ENCODE peak calls at places on chromosome 21, in four cellular contexts. D is endothelial cell of umbilical vein; J is CD8-positive, alpha-beta T cell; Q is colonic mucosa. K is an unnamed sample. For H3K9me3 and H3K4me1, the result is how much of the 10 kb centered on the place peaks cover.

GRCh38 chr21:28885853-28886177 is 106.9 kb downstream of the LTN1 start:
- DNase-seq in D (no peak), J (no peak), Q (no peak), K (no peak)

GRCh38 chr21:34807881-34808568 is 139.2 kb downstream of the CLIC6 start:
- DNase-seq in D (peak), J (peak), Q (no peak), K (no peak)

GRCh38 chr21:34808569-34809204 is 139.9 kb downstream of the CLIC6 start:
- DNase-seq in D (peak), J (no peak), Q (no peak), K (no peak)

GRCh38 chr21:37006243-37006520 is 320 bp upstream of the RIPPLY3 start:
- DNase-seq in D (no peak), J (no peak), Q (no peak), K (no peak)

GRCh38 chr21:40047993-40048730 is 180.9 kb downstream of the PCP4 start:
- DNase-seq in D (no peak), J (no peak), Q (no peak), K (no peak)

GRCh38 chr21:46065215-46065992 is 32.5 kb upstream of the COL6A2 start:
- DNase-seq in D (no peak), J (peak), Q (no peak), K (no peak)

GRCh38 chr21:35100351-35100771 is 51.3 kb upstream of the RUNX1 start:
- DNase-seq in D (no peak), J (no peak), Q (no peak), K (no peak)

GRCh38 chr21:28851645-28852044 is 141.0 kb downstream of the LTN1 start:
- DNase-seq in D (no peak), J (no peak), Q (no peak), K (no peak)

GRCh38 chr21:37281993-37282392 is 14.9 kb upstream of the VPS26C start:
- DNase-seq in D (no peak), J (no peak), Q (no peak), K (no peak)

GRCh38 chr21:32578107-32578691 is 7.1 kb downstream of the TCP10L start:
- DNase-seq in D (peak), J (no peak), Q (peak), K (peak)

GRCh38 chr21:34889287-34889536 is 159.9 kb downstream of the RUNX1 start:
- DNase-seq in D (peak), J (no peak), Q (peak), K (peak)

GRCh38 chr21:43361127-43361492 is 65.8 kb downstream of the SIK1 start:
- DNase-seq in D (no peak), J (no peak), Q (no peak), K (no peak)

GRCh38 chr21:46667191-46667734 is 31.8 kb downstream of the PRMT2 start:
- DNase-seq in D (peak), J (no peak), Q (no peak), K (peak)

GRCh38 chr21:27841084-27841483 is 874.2 kb upstream of the ADAMTS5 start:
- DNase-seq in D (no peak), J (no peak), Q (no peak), K (no peak)

GRCh38 chr21:29287383-29287782 is 11.3 kb upstream of the BACH1 start:
- DNase-seq in D (peak), J (no peak), Q (no peak), K (no peak)

GRCh38 chr21:35829014-35829525 is 231.3 kb downstream of the SETD4 start:
- DNase-seq in D (no peak), J (no peak), Q (no peak), K (no peak)

GRCh38 chr21:30446969-30447368 is 6.9 kb downstream of the KRTAP15-1 start:
- DNase-seq in D (no peak), J (no peak), Q (no peak), K (no peak)

GRCh38 chr21:20004353-20004752 is 993.9 kb upstream of the NCAM2 start:
- DNase-seq in D (peak), J (no peak), Q (no peak), K (no peak)

GRCh38 chr21:34576043-34576466 is 38.9 kb downstream of the RCAN1 start:
- DNase-seq in D (no peak), J (no peak), Q (peak), K (no peak)

GRCh38 chr21:46027855-46028493 is 46.4 kb downstream of the COL6A1 start:
- DNase-seq in D (no peak), J (no peak), Q (no peak), K (no peak)

GRCh38 chr21:34513109-34513675 is 1.2 kb upstream of the KCNE1 start:
- DNase-seq in D (no peak), J (no peak), Q (no peak), K (no peak)

GRCh38 chr21:32604484-32604883 is 7.7 kb downstream of the CFAP298 start:
- DNase-seq in D (no peak), J (no peak), Q (no peak), K (no peak)

GRCh38 chr21:17775431-17776126 is 43.6 kb downstream of the C21orf91 start:
- DNase-seq in D (no peak), J (peak), Q (no peak), K (peak)

GRCh38 chr21:27403011-27403410 is 436.1 kb upstream of the ADAMTS5 start:
- DNase-seq in D (no peak), J (no peak), Q (no peak), K (no peak)

GRCh38 chr21:46325073-46325912 is 1.3 kb downstream of the PCNT start:
- DNase-seq in D (peak), J (peak), Q (peak), K (peak)

DNA sequence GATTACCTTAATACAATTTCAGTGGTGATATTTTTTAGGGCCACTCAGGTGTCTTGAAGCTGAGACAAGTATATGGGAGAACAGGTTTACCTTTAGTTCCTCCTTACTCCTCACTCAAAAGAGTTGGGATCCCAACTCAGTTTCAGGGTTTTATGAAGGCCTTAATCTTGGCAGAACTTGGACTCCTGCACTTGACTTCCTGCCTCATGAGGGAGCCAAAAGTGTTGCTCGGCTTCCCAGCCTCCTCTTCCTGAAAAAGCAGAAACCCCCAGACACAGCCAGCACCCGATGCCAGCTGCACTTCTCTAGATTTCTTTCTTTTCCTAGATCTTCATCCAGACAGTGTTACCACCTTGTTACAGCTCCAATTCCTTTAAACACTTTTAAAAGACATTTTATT is 70.8 kb upstream of the TMPRSS2 start:
- DNase-seq in D (no peak), J (no peak), Q (no peak), K (no peak)
- H3K4me3 ChIP-seq in D (no peak), J (no peak), Q (no peak), K (no peak)

GRCh38 chr21:7952648-7953047 is 2568.7 kb upstream of the TPTE start:
- DNase-seq in D (no peak), J (no peak), Q (no peak), K (no peak)

GRCh38 chr21:7953058-7953457 is 2568.3 kb upstream of the TPTE start:
- DNase-seq in D (no peak), J (no peak), Q (no peak), K (no peak)

GRCh38 chr21:7951854-7952519 is 2569.4 kb upstream of the TPTE start:
- DNase-seq in D (no peak), J (no peak), Q (no peak), K (no peak)

GRCh38 chr21:7947422-7947821 is 2574.0 kb upstream of the TPTE start:
- DNase-seq in D (no peak), J (no peak), Q (no peak), K (no peak)
- H3K9me3 ChIP-seq in D (half or more), J (half or more), Q (under half), K (half or more)

DNA sequence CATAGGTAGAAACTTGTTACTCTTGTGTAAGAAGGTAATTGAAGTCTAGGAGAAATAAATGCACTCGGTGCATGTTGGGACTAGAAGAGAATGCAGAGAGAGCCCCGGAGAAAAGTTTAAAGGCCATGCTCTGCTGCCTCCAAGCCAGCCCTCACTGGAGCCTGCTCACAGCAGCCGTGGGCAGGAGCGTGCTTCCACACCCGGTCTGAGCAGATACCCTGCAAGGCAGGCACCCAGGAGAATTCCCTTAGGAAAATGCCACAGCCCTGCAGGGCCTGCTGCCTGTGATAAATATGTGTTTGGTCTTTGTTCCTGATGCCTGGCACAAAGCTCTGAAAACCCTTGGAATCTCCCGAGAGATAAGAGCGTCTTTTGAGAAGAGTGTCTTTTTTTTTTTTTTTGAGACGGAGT is 22.8 kb downstream of the C2CD2 start:
- DNase-seq in D (no peak), J (no peak), Q (no peak), K (no peak)
- H3K4me1 ChIP-seq in D (under half), J (under half), Q (under half), K (under half)

DNA sequence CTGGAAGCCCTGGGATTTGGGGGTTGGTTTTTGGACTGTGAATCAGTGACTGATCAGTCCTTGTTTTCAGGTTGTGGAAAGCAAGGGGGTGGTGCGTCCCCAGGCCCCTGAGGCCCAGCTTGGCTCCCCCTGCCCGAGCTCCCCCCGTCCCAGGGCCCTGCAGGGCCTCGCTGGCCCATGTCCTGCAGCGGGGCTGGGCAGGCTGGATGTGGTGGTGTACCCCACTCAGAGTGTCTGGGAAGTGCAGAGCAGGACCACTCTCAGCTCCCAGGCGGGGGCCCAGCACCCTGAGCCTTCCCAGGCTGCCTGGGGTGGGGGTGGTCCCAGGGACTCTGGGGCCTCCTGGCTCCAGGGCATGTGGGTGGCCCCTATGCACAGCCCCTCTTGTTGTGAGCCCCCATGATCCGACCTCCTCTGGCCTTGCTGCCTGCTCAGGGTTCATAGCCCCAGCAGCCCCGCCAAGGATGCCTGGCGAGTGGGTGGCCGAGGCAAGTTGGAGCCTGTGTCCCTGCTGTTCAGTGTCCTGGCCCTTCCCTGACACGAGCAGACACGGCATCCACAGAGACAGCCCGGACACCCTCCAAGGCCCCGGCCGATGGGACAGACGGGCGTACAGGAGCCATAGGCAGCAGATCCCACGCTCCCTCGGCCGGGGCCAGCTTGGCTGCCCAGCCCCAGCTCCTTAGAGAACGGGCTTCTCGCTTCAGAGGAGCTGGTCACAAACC is 37.9 kb downstream of the SLX9 start:
- DNase-seq in D (no peak), J (no peak), Q (no peak), K (no peak)
- H3K4me3 ChIP-seq in D (no peak), J (no peak), Q (no peak), K (no peak)